ENCODE peak calls at places on chromosomes 4 and X, in nine cellular contexts. T, V, E, U, K, P, Z, W and I are unnamed samples.

GRCh38 chr4:69759189-69759604 is 1.2 kb downstream of the SULT1B1 start:
- DNase-seq in E (peak), P (no peak), Z (no peak), V (no peak), K (no peak), W (no peak), T (no peak), U (no peak), I (no peak)

GRCh38 chr4:94741304-94741703 is 16.5 kb upstream of the BMPR1B start:
- DNase-seq in U (no peak), K (no peak), P (no peak), T (no peak), E (no peak), V (no peak), Z (no peak), W (no peak), I (no peak)

GRCh38 chr4:87465739-87466366 is 43.5 kb downstream of the NUDT9 start:
- DNase-seq in T (no peak), U (no peak), E (no peak), K (peak), P (no peak), V (no peak), W (peak), Z (no peak), I (no peak)

GRCh38 chr4:81196126-81196650 is 18.8 kb downstream of the PRKG2 start:
- DNase-seq in P (no peak), K (no peak), E (no peak), U (no peak), W (peak), V (no peak), Z (no peak), T (no peak), I (no peak)

GRCh38 chr4:113289736-113290135 is 240.3 kb downstream of the ANK2 start:
- DNase-seq in W (no peak), Z (no peak), V (no peak), P (no peak), T (no peak), E (no peak), U (no peak), K (no peak), I (no peak)

GRCh38 chr4:124854968-124855367 is 142.4 kb upstream of the ANKRD50 start:
- DNase-seq in Z (no peak), U (no peak), P (no peak), V (no peak), T (no peak), E (no peak), K (no peak), W (peak), I (no peak)

GRCh38 chrX:150899191-150899757 is 806 bp upstream of the CD99L2 start:
- DNase-seq in U (no peak), P (no peak), Z (peak), V (peak), K (peak), W (peak), E (peak), T (peak), I (peak)

GRCh38 chr4:148026022-148026421 is 294.1 kb downstream of the ARHGAP10 start:
- DNase-seq in Z (no peak), P (no peak), V (no peak), K (no peak), E (no peak), W (no peak), T (no peak), U (no peak), I (no peak)

GRCh38 chr4:47704693-47705325 is 133.1 kb downstream of the CORIN start:
- DNase-seq in E (no peak), P (no peak), V (no peak), W (peak), U (no peak), T (no peak), Z (no peak), K (peak), I (peak)

GRCh38 chr4:56183344-56183959 is 203.8 kb downstream of the AASDH start:
- DNase-seq in K (no peak), T (no peak), P (no peak), Z (no peak), W (peak), V (no peak), E (no peak), U (no peak), I (no peak)

GRCh38 chr4:173490817-173491518 is 39.1 kb downstream of the HAND2 start:
- DNase-seq in P (no peak), E (no peak), U (no peak), V (peak), W (no peak), Z (no peak), K (no peak), T (no peak), I (no peak)

GRCh38 chr4:182246401-182247205 is 3.4 kb downstream of the TENM3 start:
- DNase-seq in P (peak), E (no peak), Z (no peak), T (no peak), U (no peak), K (no peak), V (no peak), W (no peak), I (no peak)

GRCh38 chr4:18155062-18156041 is 133.8 kb upstream of the LCORL start:
- DNase-seq in W (no peak), Z (no peak), U (no peak), V (no peak), K (no peak), E (no peak), T (no peak), P (no peak), I (no peak)

GRCh38 chr4:38983756-38984647 is 48.2 kb downstream of the TMEM156 start:
- DNase-seq in T (no peak), V (no peak), U (no peak), K (no peak), Z (no peak), E (no peak), W (no peak), P (no peak), I (no peak)

GRCh38 chrX:135498236-135498635 is 22.2 kb upstream of the INTS6L start:
- DNase-seq in P (no peak), E (no peak), K (no peak), W (no peak), Z (no peak), V (no peak), T (no peak), U (no peak), I (no peak)

GRCh38 chrX:124690495-124690894 is 344.1 kb downstream of the SH2D1A start:
- DNase-seq in T (no peak), W (no peak), Z (no peak), K (no peak), E (no peak), V (no peak), U (no peak), P (no peak), I (no peak)

GRCh38 chr4:164068392-164068791 is 573.9 kb downstream of the TMA16 start:
- DNase-seq in K (no peak), T (no peak), Z (no peak), E (no peak), U (no peak), W (no peak), P (no peak), V (peak), I (no peak)

GRCh38 chr4:17448689-17449088 is 63.2 kb downstream of the QDPR start:
- DNase-seq in E (no peak), Z (no peak), V (no peak), K (no peak), T (no peak), U (no peak), W (peak), P (no peak), I (no peak)

GRCh38 chrX:134908235-134908834 is 82.5 kb upstream of the SMIM10 start:
- DNase-seq in W (no peak), U (no peak), K (no peak), T (no peak), V (no peak), P (no peak), Z (no peak), E (no peak), I (no peak)

DNA sequence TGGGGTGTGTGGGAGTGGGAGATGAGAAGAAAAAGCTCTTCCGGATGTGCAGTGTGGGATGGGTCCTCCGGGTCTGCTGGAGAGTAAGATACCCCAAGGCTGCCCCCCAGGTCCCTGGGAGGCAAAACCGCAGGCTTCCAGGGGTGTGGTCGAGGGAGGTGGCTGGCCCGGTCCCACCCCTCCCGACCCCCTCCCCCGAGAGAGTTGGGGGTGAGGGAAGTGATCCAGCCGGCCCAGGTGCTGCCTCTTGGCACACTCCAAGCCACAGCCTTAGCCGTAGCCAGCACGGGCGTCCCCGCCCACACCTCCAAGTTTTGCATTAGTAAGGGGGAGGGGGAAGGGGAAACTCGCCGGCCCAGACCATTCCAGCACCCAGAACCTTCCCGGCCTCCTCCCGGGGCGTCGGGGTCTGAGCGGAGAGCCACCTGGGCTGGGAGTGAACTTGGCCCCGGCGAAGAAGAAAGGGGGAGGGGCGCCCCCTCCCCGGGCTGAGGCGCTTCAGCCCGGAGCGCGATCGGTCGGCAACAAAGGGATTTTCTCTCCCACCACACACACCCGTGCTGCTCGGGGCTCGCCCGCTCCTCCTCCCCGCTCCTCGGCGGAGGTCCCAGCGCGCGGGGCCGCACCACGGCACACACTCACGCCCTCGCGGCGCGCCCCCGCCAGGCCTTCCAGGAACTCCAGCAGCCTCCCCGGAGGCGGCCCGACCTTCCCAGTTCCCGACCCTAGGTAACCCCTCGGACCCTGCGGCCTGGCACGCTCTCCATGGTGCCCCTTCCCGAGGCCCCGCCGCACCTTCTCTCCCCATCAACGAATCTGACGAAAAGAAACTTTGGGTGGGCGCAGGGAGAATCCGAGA is 14.4 kb downstream of the BCOR start:
- DNase-seq in V (no peak), Z (peak), K (no peak), W (no peak), U (no peak), E (no peak), P (no peak), T (no peak), I (no peak)
- TF ChIP-seq CTCF in V (no peak), Z (no peak), K (no peak), W (no peak), U (no peak), E (no peak), P (no peak), T (no peak), I (no peak)

DNA sequence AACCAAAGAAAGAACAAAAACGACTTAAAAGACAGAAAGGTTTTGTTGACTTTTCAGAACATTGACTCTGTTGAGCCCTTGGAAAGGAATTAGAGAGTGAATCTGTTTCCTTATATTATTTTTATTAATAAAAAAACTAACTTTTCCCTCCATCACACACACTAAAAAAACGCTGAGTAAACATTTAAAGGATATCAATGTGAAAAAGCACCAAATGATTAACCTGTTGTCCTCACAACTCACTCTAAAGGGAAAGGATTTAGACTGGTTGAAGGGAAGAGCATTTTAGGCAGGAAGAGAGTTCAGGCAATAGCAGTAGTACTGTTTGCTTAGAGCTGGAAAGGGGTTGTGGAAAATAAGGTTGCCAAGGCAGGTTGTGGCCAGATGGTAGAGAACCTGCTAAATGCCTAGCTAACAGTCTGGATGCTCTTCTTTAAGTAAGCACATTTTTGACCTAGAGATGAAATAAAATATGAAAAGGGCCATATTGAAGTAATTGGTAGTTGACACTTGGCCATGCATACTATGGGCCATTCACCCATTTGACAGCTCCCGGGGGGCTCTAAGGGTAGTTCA is 98.0 kb upstream of the NDP start:
- DNase-seq in T (no peak), K (no peak), U (no peak), V (no peak), E (no peak), W (no peak), P (no peak), Z (no peak), I (no peak)
- TF ChIP-seq CTCF in T (no peak), K (no peak), U (no peak), V (no peak), E (no peak), W (no peak), P (no peak), Z (no peak), I (no peak)

DNA sequence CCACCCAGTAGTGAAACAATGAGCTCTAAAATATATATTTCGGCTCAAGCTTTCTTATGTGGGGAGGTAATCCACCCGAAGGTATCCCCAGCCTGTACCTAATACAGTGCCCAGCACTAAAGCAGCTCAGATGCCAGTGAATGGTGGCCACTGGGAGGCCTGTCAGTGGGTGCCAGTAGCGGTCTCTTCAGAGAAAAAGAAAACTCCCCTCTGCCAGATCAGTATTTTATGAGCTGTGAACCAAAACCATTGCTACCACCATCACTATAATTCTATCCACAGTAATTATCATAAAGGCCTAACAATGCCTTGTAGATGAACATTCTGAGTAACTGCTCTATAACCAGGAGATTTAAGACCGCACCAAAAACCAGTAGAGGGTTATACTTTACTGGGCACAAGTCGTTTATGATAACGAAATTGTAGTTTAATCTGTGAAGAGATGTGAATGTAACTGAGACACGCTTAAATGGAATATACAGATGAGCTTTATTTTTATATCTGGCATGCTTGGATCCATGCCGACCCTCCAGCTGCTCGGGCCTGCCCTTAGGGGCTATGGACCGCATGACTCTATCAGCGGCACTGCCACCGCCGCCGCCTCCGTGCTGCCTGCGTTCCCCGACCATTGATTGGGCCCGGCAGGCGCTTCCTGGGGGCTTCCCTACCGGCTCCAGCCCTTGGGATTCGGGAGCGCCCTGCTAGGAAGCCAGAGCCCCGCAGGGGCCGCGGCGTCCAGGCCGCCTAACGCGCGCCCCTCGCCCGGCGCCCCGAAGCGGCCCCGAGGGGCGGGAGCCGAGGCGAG is 586 bp upstream of the NFKB1 start:
- DNase-seq in K (no peak), E (peak), P (no peak), W (peak), Z (peak), T (peak), U (no peak), V (peak), I (peak)
- TF ChIP-seq CTCF in K (no peak), E (no peak), P (peak), W (peak), Z (no peak), T (peak), U (peak), V (no peak), I (no peak)

DNA sequence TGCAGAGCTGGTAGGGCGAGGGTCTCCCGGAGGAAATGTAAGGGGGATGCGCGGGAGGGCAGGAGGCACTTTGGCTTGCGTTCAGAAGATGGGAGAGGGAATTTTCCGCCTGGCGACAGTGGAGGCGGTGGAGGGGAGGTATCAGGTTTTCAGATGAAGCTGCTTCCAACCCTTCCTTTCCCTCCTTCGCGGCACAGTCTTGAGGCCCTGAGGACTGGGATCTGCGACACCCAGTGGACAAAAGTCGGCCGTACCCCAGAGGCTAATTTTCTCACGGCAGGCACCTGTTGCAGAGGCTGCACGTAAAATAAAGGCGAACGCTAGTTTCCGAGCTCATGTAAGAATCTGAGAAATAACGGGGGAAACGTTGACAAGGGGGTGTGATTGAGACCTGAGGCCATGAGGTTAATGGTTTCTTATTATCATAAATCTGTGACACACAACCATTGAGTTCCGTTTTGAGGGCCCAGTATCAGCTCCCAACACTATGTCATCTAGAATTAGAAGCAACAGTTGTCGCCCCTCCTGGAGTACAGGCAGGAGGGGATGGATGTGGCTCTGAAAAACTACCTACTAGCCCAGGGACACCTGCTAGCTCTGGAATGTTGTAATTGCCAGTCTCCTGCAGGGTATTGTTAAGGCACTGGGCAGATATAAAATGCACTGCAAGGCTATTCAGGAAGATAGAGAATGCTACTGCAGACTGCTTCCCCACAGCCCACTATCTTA is 1.1 kb downstream of the ZCCHC18 start:
- DNase-seq in W (peak), U (no peak), P (no peak), K (peak), V (peak), T (peak), E (peak), Z (peak), I (peak)
- TF ChIP-seq CTCF in W (peak), U (peak), P (peak), K (no peak), V (peak), T (peak), E (peak), Z (peak), I (peak)

DNA sequence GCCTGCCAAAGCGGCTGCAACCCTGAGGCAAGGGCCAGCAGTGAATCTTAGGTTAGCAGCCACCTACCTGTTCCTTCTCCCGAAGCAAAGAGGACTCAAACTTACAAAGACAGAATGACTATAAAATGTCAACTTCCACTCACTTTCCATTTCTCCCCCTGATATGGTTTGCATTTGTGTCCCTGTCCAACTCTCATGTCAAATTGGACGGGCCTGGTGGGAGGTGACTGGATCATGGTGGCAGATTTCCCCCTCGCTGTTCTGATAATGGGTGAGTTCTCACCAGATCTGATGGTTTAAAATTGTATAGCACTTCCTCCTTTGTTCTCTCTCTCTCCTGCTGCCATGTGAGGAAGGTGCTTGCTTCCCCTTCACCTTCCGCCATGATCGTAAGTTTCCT is 35.3 kb upstream of the TMEM154 start:
- DNase-seq in E (no peak), P (no peak), K (no peak), Z (no peak), T (no peak), W (no peak), V (no peak), U (no peak), I (no peak)
- TF ChIP-seq CTCF in E (no peak), P (no peak), K (no peak), Z (no peak), T (no peak), W (no peak), V (no peak), U (no peak), I (no peak)

GRCh38 chr4:74319506-74319905 is 11.2 kb downstream of the EPGN start:
- DNase-seq in T (no peak), W (no peak), U (no peak), P (no peak), K (no peak), Z (no peak), V (no peak), E (no peak), I (no peak)
- TF ChIP-seq CTCF in T (no peak), W (no peak), U (no peak), P (no peak), K (no peak), Z (no peak), V (no peak), E (no peak), I (no peak)

DNA sequence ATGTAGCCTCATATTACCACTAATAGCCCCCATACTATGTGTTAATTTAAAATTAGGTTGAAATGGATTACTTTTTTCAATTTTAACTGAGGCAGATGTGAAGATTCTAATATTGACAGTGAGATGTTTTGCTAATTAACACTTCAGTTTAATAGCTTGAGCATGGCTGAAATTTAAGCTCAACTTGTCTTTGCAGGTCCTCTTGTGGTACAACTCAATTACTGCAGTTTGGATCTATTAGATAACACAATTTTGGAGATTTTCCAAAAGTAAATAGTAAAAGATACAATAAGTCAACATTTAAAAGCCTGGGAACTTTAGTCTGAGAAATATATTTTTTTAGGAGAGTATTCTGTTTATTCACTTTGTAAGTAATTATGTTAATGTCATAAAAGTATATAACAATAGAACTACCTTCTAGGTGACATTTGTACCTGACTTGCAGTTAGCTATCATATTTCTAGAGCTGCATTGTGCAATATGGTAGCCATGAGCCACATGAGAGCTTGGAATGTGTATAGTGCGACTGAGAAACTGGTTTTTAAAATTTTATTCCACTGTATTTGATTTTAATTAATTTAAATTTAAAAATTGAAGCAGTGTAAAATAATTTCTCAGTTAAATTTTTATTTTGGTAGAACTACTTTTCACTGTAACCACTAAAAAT is 73.1 kb upstream of the FMR1 start:
- DNase-seq in P (no peak), V (no peak), Z (no peak), T (no peak), U (no peak), E (no peak), K (no peak), W (no peak), I (no peak)
- TF ChIP-seq CTCF in P (peak), V (no peak), Z (peak), T (peak), U (no peak), E (no peak), K (peak), W (peak), I (peak)

GRCh38 chrX:149504915-149505651 is at the start of gene IDS:
- DNase-seq in U (peak), Z (peak), T (peak), K (peak), V (peak), W (peak), E (peak), P (peak), I (peak)
- TF ChIP-seq CTCF in U (no peak), Z (no peak), T (no peak), K (no peak), V (no peak), W (no peak), E (no peak), P (no peak), I (no peak)

GRCh38 chr4:155208258-155209054 is at the start of gene NPY2R:
- DNase-seq in T (no peak), W (no peak), P (no peak), E (no peak), K (peak), Z (peak), U (no peak), V (no peak), I (peak)
- TF ChIP-seq CTCF in T (no peak), W (no peak), P (no peak), E (no peak), K (peak), Z (no peak), U (no peak), V (no peak), I (no peak)